ENCODE peak calls at places on chromosomes 2 and 18, in eight cellular contexts. A, B, Y, M, T, L, C and Z are unnamed samples.

GRCh38 chr18:79439201-79440023 is 43.7 kb downstream of the NFATC1 start:
- DNase-seq in L (peak; percentile 27), M (peak; percentile 20), Y (peak; percentile 41), C (no peak), T (no peak), A (no peak), B (peak; percentile 74), Z (no peak)

GRCh38 chr2:105397959-105398521 is 811 bp downstream of the FHL2 start:
- DNase-seq in B (no peak), A (no peak), L (no peak), C (peak; percentile 48), T (no peak), Y (no peak), M (no peak), Z (no peak)

GRCh38 chr2:12116228-12116750 is 369.9 kb downstream of the LPIN1 start:
- DNase-seq in B (no peak), Y (no peak), T (no peak), C (no peak), M (no peak), A (no peak), L (no peak), Z (no peak)

GRCh38 chr2:55590810-55591440 is 26.5 kb downstream of the PPP4R3B start:
- DNase-seq in Y (peak; percentile 40), C (peak; percentile 57), M (no peak), T (no peak), A (no peak), B (peak; percentile 39), L (no peak), Z (peak; percentile 48)

GRCh38 chr2:39734451-39734850 is 44.6 kb downstream of the THUMPD2 start:
- DNase-seq in C (no peak), A (no peak), Y (no peak), L (no peak), T (no peak), B (no peak), M (no peak), Z (no peak)

GRCh38 chr2:127361929-127362328 is 25.8 kb downstream of the MAP3K2 start:
- DNase-seq in T (no peak), Y (peak; percentile 18), L (no peak), C (peak; percentile 18), A (no peak), B (no peak), M (no peak), Z (no peak)

GRCh38 chr2:181170256-181170655 is 189.9 kb downstream of the UBE2E3 start:
- DNase-seq in L (no peak), B (no peak), T (no peak), M (no peak), C (no peak), A (no peak), Y (no peak), Z (no peak)

GRCh38 chr2:127560201-127560928 is 24.9 kb downstream of the MYO7B start:
- DNase-seq in M (no peak), T (no peak), A (no peak), B (no peak), L (no peak), C (peak; percentile 57), Y (peak; percentile 3), Z (no peak)

GRCh38 chr2:41457026-41457425 is 590.8 kb upstream of the PKDCC start:
- DNase-seq in Y (no peak), B (no peak), C (no peak), L (no peak), M (no peak), A (no peak), T (no peak), Z (no peak)

GRCh38 chr2:3349211-3349693 is 28.4 kb downstream of the EIPR1 start:
- DNase-seq in Y (peak; percentile 6), M (no peak), B (no peak), T (peak; percentile 52), A (no peak), L (no peak), C (no peak), Z (no peak)

GRCh38 chr2:238465487-238466241 is 38.9 kb downstream of the ASB1 start:
- DNase-seq in Y (no peak), M (no peak), A (no peak), B (no peak), T (no peak), C (no peak), L (peak; percentile 1), Z (no peak)

GRCh38 chr2:59529738-59530137 is 1023.7 kb downstream of the BCL11A start:
- DNase-seq in A (no peak), M (no peak), L (no peak), B (no peak), C (no peak), Y (no peak), T (no peak), Z (no peak)

GRCh38 chr2:205245652-205246051 is 436.6 kb upstream of the NRP2 start:
- DNase-seq in Y (peak; percentile 41), M (no peak), T (no peak), B (peak; percentile 59), A (no peak), L (no peak), C (peak; percentile 70), Z (no peak)

GRCh38 chr2:38446418-38446817 is 69.3 kb upstream of the ATL2 start:
- DNase-seq in L (no peak), C (no peak), Y (peak; percentile 11), B (no peak), T (no peak), M (no peak), A (no peak), Z (no peak)
- TF ChIP-seq CTCF in L (no peak), C (peak; percentile 10), Y (peak; percentile 15), B (peak; percentile 32), T (peak; percentile 25), M (peak; percentile 28), A (peak; percentile 8), Z (peak; percentile 48)

GRCh38 chr2:83196225-83196624 is 1262.9 kb downstream of the SUCLG1 start:
- DNase-seq in T (no peak), L (no peak), A (no peak), B (peak; percentile 21), Y (peak; percentile 20), M (no peak), C (peak; percentile 58), Z (no peak)
- TF ChIP-seq CTCF in T (peak; percentile 56), L (peak; percentile 28), A (peak; percentile 63), B (peak; percentile 37), Y (peak; percentile 37), M (no peak), C (peak; percentile 51), Z (peak; percentile 67)

GRCh38 chr18:77133920-77134496 is 1.4 kb upstream of the MBP start:
- DNase-seq in T (no peak), A (no peak), M (no peak), C (no peak), Y (no peak), B (no peak), L (peak; percentile 48), Z (no peak)
- TF ChIP-seq CTCF in T (peak; percentile 30), A (no peak), M (no peak), C (no peak), Y (no peak), B (no peak), L (no peak), Z (no peak)

DNA sequence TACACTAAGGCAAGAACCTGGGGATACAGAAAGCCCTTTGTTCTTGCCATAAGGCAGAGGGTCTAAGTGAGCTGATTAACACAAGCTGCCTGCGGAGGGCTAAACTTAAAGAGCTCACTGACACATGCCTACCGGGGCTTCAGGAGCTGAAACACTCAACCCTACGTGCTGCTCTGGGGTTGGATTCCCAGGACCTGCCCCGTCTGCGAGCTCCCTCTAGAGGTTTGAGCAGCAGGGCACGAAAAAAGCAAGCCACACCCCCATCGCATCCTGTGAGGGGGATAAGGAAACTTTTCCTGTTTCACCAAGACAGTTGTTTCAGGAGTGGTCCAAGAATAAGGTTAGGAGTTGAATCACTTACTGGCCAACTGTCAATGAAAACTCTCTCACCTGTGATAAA is 562.1 kb downstream of the TMX3 start:
- DNase-seq in A (no peak), L (no peak), C (no peak), B (no peak), T (no peak), Y (no peak), M (no peak), Z (no peak)
- TF ChIP-seq CTCF in A (no peak), L (no peak), C (no peak), B (no peak), T (no peak), Y (no peak), M (no peak), Z (no peak)